ENCODE peak calls at places on chromosome 2, in nine cellular contexts. Q, E, L, N, T, Y, P, I and B are unnamed samples.

GRCh38 chr2:205276071-205276777 is 406.1 kb upstream of the NRP2 start:
- DNase-seq in Q (no peak), E (no peak), L (no peak), N (no peak), T (no peak), Y (no peak), P (no peak), I (no peak), B (no peak)

GRCh38 chr2:170276926-170277571 is 99.1 kb downstream of the MYO3B start:
- DNase-seq in Q (no peak), E (no peak), L (no peak), N (no peak), T (no peak), Y (no peak), P (no peak), I (no peak), B (no peak)

GRCh38 chr2:201856561-201856960 is 50.2 kb downstream of the CDK15 start:
- DNase-seq in Q (no peak), E (no peak), L (no peak), N (no peak), T (no peak), Y (no peak), P (no peak), I (no peak), B (no peak)

GRCh38 chr2:42569116-42569711 is 782 bp downstream of the MTA3 start:
- DNase-seq in Q (no peak), E (peak; percentile 33), L (no peak), N (peak; percentile 78), T (peak; percentile 47), Y (no peak), P (peak; percentile 12), I (peak; percentile 31), B (no peak)

GRCh38 chr2:62200291-62200841 is 4.5 kb downstream of the B3GNT2 start:
- DNase-seq in Q (no peak), E (no peak), L (no peak), N (no peak), T (no peak), Y (no peak), P (no peak), I (no peak), B (no peak)

GRCh38 chr2:64625352-64626145 is 28.2 kb downstream of the SERTAD2 start:
- DNase-seq in Q (no peak), E (no peak), L (no peak), N (no peak), T (no peak), Y (no peak), P (no peak), I (no peak), B (no peak)

GRCh38 chr2:145484443-145485086 is 964.6 kb upstream of the ZEB2 start:
- DNase-seq in Q (peak; percentile 49), E (no peak), L (peak; percentile 84), N (no peak), T (peak; percentile 84), Y (peak; percentile 0), P (no peak), I (peak; percentile 49), B (peak; percentile 52)

GRCh38 chr2:235970204-235971040 is 197.8 kb downstream of the GBX2 start:
- DNase-seq in Q (no peak), E (no peak), L (no peak), N (peak; percentile 52), T (no peak), Y (no peak), P (no peak), I (no peak), B (no peak)

DNA sequence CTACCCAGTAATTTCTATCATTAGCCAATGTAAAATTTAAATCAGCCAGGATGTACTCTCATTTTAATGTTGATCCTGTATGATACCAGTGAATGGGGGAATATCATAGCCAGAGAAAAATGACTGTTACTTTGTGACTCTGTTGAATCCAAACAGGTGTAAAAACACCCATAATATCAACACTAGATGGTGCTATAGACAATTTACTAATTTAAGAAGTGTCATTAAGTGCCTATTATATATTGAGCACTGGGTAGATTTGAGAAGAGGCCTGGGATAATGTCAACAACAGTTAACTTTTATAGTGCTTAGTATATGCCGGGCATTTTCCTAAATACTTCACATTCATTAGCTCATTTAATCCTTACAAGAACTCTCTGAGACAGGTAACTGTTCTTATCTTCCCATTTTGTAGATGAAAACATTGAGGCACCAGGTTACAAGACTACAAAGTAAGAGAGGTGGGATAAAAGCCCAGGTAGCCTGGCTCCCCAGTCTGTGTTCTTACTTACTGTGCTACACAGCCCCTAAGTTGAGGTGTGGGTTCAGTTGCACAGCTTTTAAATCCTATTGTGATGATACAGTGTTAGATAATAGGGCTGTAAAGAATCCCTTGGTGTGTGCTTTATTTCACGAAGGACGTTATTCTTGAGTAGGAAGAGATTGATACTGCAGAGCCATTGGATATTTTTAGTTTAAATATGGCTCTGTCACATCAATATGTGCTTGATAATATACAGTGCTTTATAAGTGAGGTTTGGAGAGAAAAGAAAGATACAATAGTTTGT is 325.5 kb downstream of the AGPS start:
- DNase-seq in Q (no peak), E (no peak), L (no peak), N (no peak), T (no peak), Y (no peak), P (no peak), I (no peak), B (no peak)
- TF ChIP-seq CTCF in Q (no peak), E (no peak), L (no peak), N (no peak), T (no peak), Y (no peak), P (no peak), I (no peak), B (no peak)

GRCh38 chr2:222304737-222305509 is 6.1 kb upstream of the PAX3 start:
- DNase-seq in Q (no peak), E (no peak), L (no peak), N (peak; percentile 82), T (no peak), Y (no peak), P (no peak), I (no peak), B (no peak)

GRCh38 chr2:222303828-222304736 is 5.3 kb upstream of the PAX3 start:
- DNase-seq in Q (no peak), E (no peak), L (no peak), N (peak; percentile 62), T (no peak), Y (no peak), P (no peak), I (no peak), B (no peak)

GRCh38 chr2:222302178-222303018 is 3.6 kb upstream of the PAX3 start:
- DNase-seq in Q (no peak), E (no peak), L (no peak), N (peak; percentile 59), T (no peak), Y (no peak), P (no peak), I (no peak), B (no peak)

GRCh38 chr2:222301296-222301997 is 2.6 kb upstream of the PAX3 start:
- DNase-seq in Q (no peak), E (no peak), L (no peak), N (peak; percentile 71), T (no peak), Y (no peak), P (no peak), I (no peak), B (no peak)

GRCh38 chr2:222303045-222303827 is 4.4 kb upstream of the PAX3 start:
- DNase-seq in Q (no peak), E (no peak), L (no peak), N (no peak), T (no peak), Y (no peak), P (no peak), I (no peak), B (no peak)
- TF ChIP-seq CTCF in Q (no peak), E (no peak), L (no peak), N (no peak), T (no peak), Y (no peak), P (no peak), I (no peak), B (no peak)

GRCh38 chr2:180985771-180986395 is 5.5 kb downstream of the UBE2E3 start:
- DNase-seq in Q (no peak), E (no peak), L (no peak), N (no peak), T (no peak), Y (no peak), P (no peak), I (no peak), B (no peak)

GRCh38 chr2:180980943-180981898 is 816 bp downstream of the UBE2E3 start:
- DNase-seq in Q (no peak), E (peak; percentile 15), L (peak; percentile 38), N (peak; percentile 86), T (peak; percentile 56), Y (no peak), P (peak; percentile 15), I (no peak), B (no peak)

GRCh38 chr2:180987146-180987545 is 6.7 kb downstream of the UBE2E3 start:
- DNase-seq in Q (no peak), E (no peak), L (no peak), N (no peak), T (no peak), Y (no peak), P (no peak), I (no peak), B (no peak)

GRCh38 chr2:180980185-180980942 is at the start of gene UBE2E3:
- DNase-seq in Q (no peak), E (peak; percentile 83), L (peak; percentile 76), N (peak; percentile 95), T (peak; percentile 84), Y (no peak), P (peak; percentile 72), I (peak; percentile 64), B (no peak)

DNA sequence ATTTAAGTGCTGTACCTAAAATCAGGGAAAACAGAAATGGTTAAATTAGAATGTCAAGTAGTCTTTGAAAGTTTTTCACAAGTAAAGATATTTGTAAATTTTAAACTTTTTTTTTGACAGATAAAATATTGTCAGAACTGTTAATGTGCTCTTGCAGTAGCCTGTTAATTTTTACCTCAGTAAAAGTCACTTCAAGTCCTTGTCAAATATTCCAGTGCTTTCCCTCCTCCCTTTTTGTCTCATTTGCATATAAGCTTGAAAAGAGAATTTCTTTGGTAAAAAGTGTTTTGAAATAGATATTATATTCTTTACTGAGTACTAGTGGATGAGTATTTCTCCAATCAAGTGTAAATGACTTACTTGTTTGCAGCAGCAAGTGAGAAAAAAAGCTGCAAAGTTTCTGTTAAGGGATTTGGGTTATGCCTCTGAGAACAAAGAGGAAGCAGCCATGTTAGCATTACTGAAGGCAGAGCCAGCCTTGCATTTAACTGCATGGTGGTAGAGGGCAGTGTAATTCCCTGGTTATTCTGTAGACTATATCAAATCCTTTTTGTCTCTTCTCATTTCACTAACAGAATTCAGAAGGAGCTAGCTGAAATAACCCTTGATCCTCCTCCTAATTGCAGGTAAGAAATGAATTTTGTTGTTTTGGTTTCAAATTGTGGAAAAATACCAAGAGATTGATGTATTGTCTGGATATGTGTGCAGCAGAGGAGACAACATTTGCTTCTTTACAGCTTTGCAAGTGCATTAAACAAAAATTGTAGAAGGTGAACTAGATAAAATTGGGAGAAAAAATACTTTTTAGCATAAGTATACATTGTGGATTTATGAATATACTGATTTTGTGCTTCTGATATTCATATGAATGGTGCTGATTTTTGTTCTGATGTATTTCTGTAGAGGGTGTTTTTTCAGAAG is 3.3 kb downstream of the UBE2E3 start:
- DNase-seq in Q (peak; percentile 50), E (peak; percentile 14), L (peak; percentile 57), N (no peak), T (peak; percentile 82), Y (no peak), P (peak; percentile 30), I (peak; percentile 24), B (no peak)
- TF ChIP-seq CTCF in Q (peak; percentile 27), E (no peak), L (peak; percentile 52), N (no peak), T (peak; percentile 62), Y (peak; percentile 38), P (no peak), I (peak; percentile 53), B (peak; percentile 47)

GRCh38 chr2:237156131-237156856 is 70.6 kb downstream of the COPS8 start:
- DNase-seq in Q (no peak), E (peak; percentile 58), L (no peak), N (peak; percentile 60), T (peak; percentile 84), Y (no peak), P (no peak), I (no peak), B (peak; percentile 69)

GRCh38 chr2:237152361-237152760 is 66.7 kb downstream of the COPS8 start:
- DNase-seq in Q (no peak), E (no peak), L (no peak), N (no peak), T (no peak), Y (no peak), P (no peak), I (no peak), B (no peak)

GRCh38 chr2:237154894-237155851 is 69.5 kb downstream of the COPS8 start:
- DNase-seq in Q (no peak), E (no peak), L (no peak), N (peak; percentile 55), T (no peak), Y (no peak), P (no peak), I (no peak), B (no peak)

GRCh38 chr2:237156857-237157550 is 71.3 kb downstream of the COPS8 start:
- DNase-seq in Q (no peak), E (no peak), L (no peak), N (peak; percentile 59), T (no peak), Y (no peak), P (no peak), I (no peak), B (no peak)

GRCh38 chr2:237154050-237154638 is 68.5 kb downstream of the COPS8 start:
- DNase-seq in Q (no peak), E (no peak), L (peak; percentile 60), N (no peak), T (peak; percentile 74), Y (no peak), P (no peak), I (peak; percentile 32), B (no peak)
- TF ChIP-seq CTCF in Q (peak; percentile 79), E (peak; percentile 49), L (peak; percentile 70), N (peak; percentile 50), T (peak; percentile 77), Y (peak; percentile 71), P (no peak), I (no peak), B (peak; percentile 79)